ENCODE peak calls at places on chromosome 20, in nine cellular contexts. Q, T, H, Z, K, F, Y, R and L are unnamed samples.

GRCh38 chr20:31602779-31603441 is 2.2 kb upstream of the ID1 start:
- DNase-seq in Q (peak), R (no peak), Z (no peak), H (no peak), T (peak), F (no peak), Y (no peak), K (peak), L (no peak)

GRCh38 chr20:51037499-51038110 is 14.7 kb upstream of the KCNG1 start:
- DNase-seq in Q (no peak), Z (no peak), Y (no peak), F (no peak), K (no peak), T (no peak), R (no peak), H (no peak), L (no peak)

GRCh38 chr20:17430515-17430914 is 100.7 kb downstream of the BFSP1 start:
- DNase-seq in T (no peak), Z (no peak), Y (no peak), H (no peak), K (no peak), F (no peak), Q (no peak), R (no peak), L (no peak)

GRCh38 chr20:34621383-34622367 is 55.2 kb downstream of the PIGU start:
- DNase-seq in Y (no peak), Z (no peak), Q (peak), K (no peak), H (no peak), T (no peak), R (no peak), F (no peak), L (no peak)

GRCh38 chr20:48965189-48965910 is 43.8 kb downstream of the ARFGEF2 start:
- DNase-seq in K (no peak), Z (no peak), R (no peak), Y (no peak), F (no peak), Q (peak), T (no peak), H (no peak), L (no peak)

GRCh38 chr20:5081196-5081595 is 38.6 kb downstream of the PCNA start:
- DNase-seq in Y (no peak), Q (no peak), K (no peak), F (peak), H (no peak), Z (no peak), T (no peak), R (no peak), L (no peak)

GRCh38 chr20:61949363-61949713 is 116.3 kb downstream of the TAF4 start:
- DNase-seq in Y (no peak), K (no peak), F (peak), R (no peak), H (no peak), T (no peak), Z (no peak), Q (no peak), L (no peak)

GRCh38 chr20:13101276-13101675 is 92.5 kb downstream of the SPTLC3 start:
- DNase-seq in T (no peak), Z (no peak), K (no peak), H (no peak), R (no peak), F (no peak), Y (no peak), Q (no peak), L (no peak)

GRCh38 chr20:36208257-36208656 is 28.0 kb upstream of the AAR2 start:
- DNase-seq in Y (no peak), T (no peak), K (no peak), H (no peak), R (no peak), Q (no peak), F (no peak), Z (no peak), L (no peak)

GRCh38 chr20:29079769-29080690 is 2177.4 kb upstream of the DEFB115 start:
- DNase-seq in Q (no peak), Y (no peak), K (no peak), T (peak), F (no peak), R (peak), Z (no peak), H (no peak), L (peak)

GRCh38 chr20:48523191-48523757 is 304.5 kb downstream of the PREX1 start:
- DNase-seq in H (peak), Z (no peak), Q (peak), K (no peak), F (no peak), T (no peak), R (peak), Y (no peak), L (peak)

GRCh38 chr20:23269954-23270353 is 80.6 kb upstream of the NXT1 start:
- DNase-seq in R (no peak), K (no peak), F (no peak), Y (no peak), Z (no peak), H (no peak), Q (no peak), T (no peak), L (no peak)

GRCh38 chr20:51889466-51889865 is 87.1 kb upstream of the SALL4 start:
- DNase-seq in Q (no peak), T (no peak), Y (no peak), F (no peak), H (no peak), Z (no peak), K (no peak), R (no peak), L (no peak)

GRCh38 chr20:57408131-57408530 is 16.9 kb downstream of the RBM38 start:
- DNase-seq in K (no peak), F (no peak), Z (no peak), T (no peak), Y (no peak), Q (no peak), H (no peak), R (no peak), L (no peak)

GRCh38 chr20:35909176-35909575 is 45.1 kb downstream of the SCAND1 start:
- DNase-seq in K (no peak), F (no peak), T (no peak), Q (no peak), Z (no peak), R (no peak), H (no peak), Y (no peak), L (no peak)

GRCh38 chr20:44154521-44155001 is 32.4 kb downstream of the JPH2 start:
- DNase-seq in F (peak), Z (no peak), T (no peak), R (no peak), Q (no peak), H (no peak), K (no peak), Y (no peak), L (no peak)

GRCh38 chr20:12086359-12086758 is 168.7 kb downstream of the BTBD3 start:
- DNase-seq in Z (no peak), Y (no peak), R (no peak), T (no peak), Q (peak), F (no peak), H (no peak), K (no peak), L (no peak)

GRCh38 chr20:16539280-16539679 is 34.0 kb downstream of the KIF16B start:
- DNase-seq in Q (no peak), T (no peak), H (no peak), Z (no peak), K (no peak), R (no peak), F (no peak), Y (no peak), L (no peak)

GRCh38 chr20:48723308-48724264 is 104.2 kb downstream of the PREX1 start:
- DNase-seq in R (no peak), F (peak), Z (no peak), T (no peak), Y (no peak), H (no peak), Q (peak), K (no peak), L (no peak)